ENCODE peak calls at places on chromosomes 3 and 15, in seven cellular contexts. R, B, T, U, G, Y and Q are unnamed samples.

GRCh38 chr15:93235926-93236781 is 147.1 kb upstream of the RGMA start:
- DNase-seq in B (no peak), G (no peak), R (no peak), T (no peak), Y (no peak), U (peak), Q (peak)

GRCh38 chr15:32717290-32718081 is at the start of gene GREM1:
- DNase-seq in B (no peak), R (no peak), U (no peak), T (no peak), Y (no peak), G (no peak), Q (no peak)

GRCh38 chr3:149519912-149520311 is 45.4 kb downstream of the TM4SF4 start:
- DNase-seq in T (no peak), B (no peak), U (no peak), G (no peak), R (no peak), Y (no peak), Q (no peak)

GRCh38 chr15:69951511-69952209 is 146.1 kb downstream of the TLE3 start:
- DNase-seq in G (no peak), U (no peak), B (no peak), T (no peak), Y (no peak), R (no peak), Q (no peak)

GRCh38 chr3:126147147-126147931 is 33.0 kb downstream of the ALDH1L1 start:
- DNase-seq in Y (no peak), R (no peak), B (no peak), U (no peak), G (no peak), T (peak), Q (peak)

GRCh38 chr15:37109952-37110630 is 9.7 kb upstream of the MEIS2 start:
- DNase-seq in G (no peak), Y (no peak), B (no peak), T (no peak), U (peak), R (no peak), Q (no peak)

GRCh38 chr3:89571298-89571697 is 463.9 kb downstream of the EPHA3 start:
- DNase-seq in T (no peak), G (no peak), Y (no peak), B (no peak), R (no peak), U (peak), Q (no peak)

GRCh38 chr3:116331370-116331769 is 113.9 kb downstream of the LSAMP start:
- DNase-seq in G (no peak), B (no peak), U (no peak), R (no peak), Y (no peak), T (no peak), Q (no peak)

GRCh38 chr15:91318976-91319714 is 219.1 kb downstream of the SV2B start:
- DNase-seq in G (no peak), B (no peak), U (no peak), T (no peak), R (no peak), Y (no peak), Q (no peak)

GRCh38 chr15:78906310-78906608 is 33.6 kb downstream of the MORF4L1 start:
- DNase-seq in R (no peak), Y (peak), U (no peak), G (no peak), T (no peak), B (no peak), Q (no peak)

GRCh38 chr3:51702156-51702555 is 4.7 kb upstream of the GRM2 start:
- DNase-seq in Y (no peak), R (no peak), B (no peak), T (peak), G (no peak), U (peak), Q (no peak)

GRCh38 chr15:92385096-92385495 is 8.6 kb upstream of the ST8SIA2 start:
- DNase-seq in G (no peak), Y (no peak), U (no peak), T (no peak), R (no peak), B (no peak), Q (no peak)

GRCh38 chr15:92909131-92909781 is 9.1 kb downstream of the CHD2 start:
- DNase-seq in R (no peak), Y (no peak), B (no peak), G (no peak), T (no peak), U (no peak), Q (no peak)

GRCh38 chr3:143036557-143036956 is 35.2 kb downstream of the U2SURP start:
- DNase-seq in Y (no peak), R (no peak), B (no peak), T (no peak), U (no peak), G (no peak), Q (no peak)

GRCh38 chr3:32313723-32314473 is 75.4 kb downstream of the CMTM8 start:
- DNase-seq in R (no peak), T (no peak), U (no peak), G (no peak), B (no peak), Y (no peak), Q (no peak)

GRCh38 chr3:30180305-30181275 is 425.8 kb upstream of the TGFBR2 start:
- DNase-seq in U (no peak), Y (no peak), T (no peak), G (no peak), R (no peak), B (no peak), Q (no peak)

GRCh38 chr15:88256261-88257230 is at the start of gene NTRK3:
- DNase-seq in G (no peak), U (no peak), T (no peak), Y (no peak), R (no peak), B (no peak), Q (no peak)

GRCh38 chr3:181609156-181609767 is 102.5 kb upstream of the SOX2 start:
- DNase-seq in B (no peak), U (no peak), G (no peak), Y (no peak), R (no peak), T (no peak), Q (no peak)

GRCh38 chr3:134373278-134373941 is 837 bp downstream of the AMOTL2 start:
- DNase-seq in R (no peak), U (peak), B (no peak), T (peak), G (peak), Y (peak), Q (peak)

GRCh38 chr3:181103605-181104004 is 114.1 kb upstream of the DNAJC19 start:
- DNase-seq in R (no peak), G (no peak), U (no peak), Y (no peak), B (no peak), T (no peak), Q (no peak)

GRCh38 chr3:104556372-104557078 is 810.2 kb upstream of the ALCAM start:
- DNase-seq in R (no peak), T (no peak), G (no peak), U (no peak), B (no peak), Y (no peak), Q (no peak)

GRCh38 chr15:48046813-48047483 is 73.8 kb upstream of the SLC24A5 start:
- DNase-seq in Y (no peak), B (no peak), R (no peak), U (no peak), G (no peak), T (no peak), Q (no peak)

GRCh38 chr3:171895890-171896289 is 52.7 kb downstream of the TMEM212 start:
- DNase-seq in R (no peak), G (no peak), Y (no peak), B (no peak), U (no peak), T (no peak), Q (no peak)
- H3K27ac ChIP-seq in R (no peak), G (no peak), Y (no peak), B (no peak), U (no peak), T (no peak), Q (no peak)

GRCh38 chr3:158269896-158270295 is 160.0 kb downstream of the RSRC1 start:
- DNase-seq in B (no peak), T (no peak), U (no peak), G (no peak), Y (no peak), R (no peak), Q (no peak)

GRCh38 chr3:158260392-158260791 is 150.5 kb downstream of the RSRC1 start:
- DNase-seq in G (no peak), T (no peak), R (no peak), U (no peak), B (no peak), Y (no peak), Q (no peak)

GRCh38 chr3:158267015-158267414 is 157.1 kb downstream of the RSRC1 start:
- DNase-seq in R (no peak), U (no peak), G (no peak), T (no peak), B (no peak), Y (no peak), Q (no peak)

GRCh38 chr3:158261371-158261991 is 151.6 kb downstream of the RSRC1 start:
- DNase-seq in T (no peak), B (no peak), U (no peak), R (no peak), Y (no peak), G (no peak), Q (no peak)

GRCh38 chr3:158264894-158265293 is 155.0 kb downstream of the RSRC1 start:
- DNase-seq in T (no peak), U (no peak), R (no peak), Y (no peak), B (no peak), G (no peak), Q (no peak)
- TF ChIP-seq CTCF in T (no peak), U (no peak), R (no peak), Y (no peak), B (no peak), G (no peak), Q (no peak)

GRCh38 chr3:14725564-14726420 is 50.9 kb downstream of the C3orf20 start:
- DNase-seq in G (no peak), Y (peak), T (no peak), U (peak), R (no peak), B (no peak), Q (no peak)
- H3K27ac ChIP-seq in G (no peak), Y (peak), T (no peak), U (peak), R (peak), B (no peak), Q (peak)

DNA sequence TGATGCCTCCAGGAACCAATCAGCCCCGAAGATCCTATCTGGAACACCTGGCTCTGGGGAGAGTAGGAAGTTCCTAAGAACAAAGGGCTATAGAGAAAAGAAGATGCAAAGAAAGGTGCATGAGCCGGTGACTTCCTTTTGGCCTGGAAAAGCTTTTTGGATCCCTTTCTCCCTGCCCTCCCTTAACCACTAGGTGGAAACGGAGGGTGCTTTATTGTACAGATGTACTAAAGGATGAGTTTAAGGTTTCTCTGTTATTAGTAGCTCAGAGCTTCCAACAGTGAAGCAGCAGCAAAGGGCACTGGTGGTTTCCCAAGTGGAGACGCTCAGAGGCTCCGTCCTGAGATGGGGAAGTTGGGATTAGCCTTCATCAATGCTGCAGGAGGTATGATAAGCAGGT is 6.0 kb upstream of the ADGRG7 start:
- DNase-seq in U (no peak), G (no peak), R (no peak), Y (no peak), B (no peak), T (no peak), Q (no peak)
- TF ChIP-seq CTCF in U (peak), G (no peak), R (peak), Y (peak), B (no peak), T (no peak), Q (no peak)

DNA sequence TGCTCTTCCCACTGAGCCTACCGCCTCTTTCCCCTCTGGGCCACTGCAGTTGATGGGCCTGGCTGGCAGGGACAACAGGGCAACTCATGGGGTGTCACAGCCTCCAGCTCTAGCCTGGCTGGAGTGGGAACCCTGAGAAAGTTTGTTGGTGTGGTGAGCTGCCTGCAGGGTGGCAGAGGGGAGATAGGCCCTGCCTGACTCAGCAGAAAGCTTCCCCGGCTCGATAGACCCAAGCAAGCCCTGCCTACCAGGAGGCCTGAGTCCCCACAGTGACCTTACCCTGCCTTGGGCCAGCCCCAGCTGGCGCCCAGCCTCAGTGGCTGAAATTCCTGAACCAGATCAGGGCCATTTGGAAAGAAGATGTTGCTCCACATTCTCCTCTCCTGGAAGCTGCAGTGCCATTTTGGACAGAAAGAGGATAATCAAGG is 29.4 kb downstream of the ABTB1 start:
- DNase-seq in B (no peak), T (peak), Y (no peak), R (no peak), G (peak), U (peak), Q (no peak)
- H3K27ac ChIP-seq in B (no peak), T (peak), Y (no peak), R (peak), G (peak), U (peak), Q (peak)

GRCh38 chr3:55888282-55888855 is 401.3 kb upstream of the WNT5A start:
- DNase-seq in Y (no peak), R (no peak), T (no peak), U (no peak), G (no peak), B (no peak), Q (no peak)

GRCh38 chr3:55882006-55882405 is 394.9 kb upstream of the WNT5A start:
- DNase-seq in U (no peak), R (no peak), Y (no peak), G (no peak), T (no peak), B (no peak), Q (no peak)

GRCh38 chr3:55884066-55884465 is 397.0 kb upstream of the WNT5A start:
- DNase-seq in R (no peak), Y (no peak), G (no peak), T (no peak), B (no peak), U (no peak), Q (no peak)

GRCh38 chr3:55884491-55885285 is 397.6 kb upstream of the WNT5A start:
- DNase-seq in B (no peak), Y (no peak), G (no peak), R (no peak), T (no peak), U (no peak), Q (no peak)

DNA sequence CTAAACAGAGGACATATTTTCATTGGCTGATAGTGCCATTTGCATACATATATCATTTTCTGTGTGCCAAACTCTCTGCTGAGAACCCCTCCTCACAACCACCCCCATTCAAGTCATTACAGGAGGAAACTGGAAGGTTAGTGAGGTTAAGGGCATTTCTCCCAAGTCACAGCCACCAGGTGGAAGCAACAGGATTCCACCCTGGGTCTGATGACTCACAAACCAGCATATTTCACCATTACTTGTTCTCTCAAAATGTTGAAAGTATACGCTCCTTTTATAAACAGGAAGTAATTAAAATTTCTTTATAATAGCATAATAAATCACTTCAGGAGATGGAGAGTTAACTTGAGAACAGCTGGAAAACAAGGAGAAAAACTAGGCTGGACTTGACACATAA is 398.6 kb upstream of the WNT5A start:
- DNase-seq in Y (peak), U (no peak), T (no peak), B (no peak), R (no peak), G (no peak), Q (no peak)
- TF ChIP-seq CTCF in Y (peak), U (no peak), T (no peak), B (no peak), R (peak), G (no peak), Q (no peak)

DNA sequence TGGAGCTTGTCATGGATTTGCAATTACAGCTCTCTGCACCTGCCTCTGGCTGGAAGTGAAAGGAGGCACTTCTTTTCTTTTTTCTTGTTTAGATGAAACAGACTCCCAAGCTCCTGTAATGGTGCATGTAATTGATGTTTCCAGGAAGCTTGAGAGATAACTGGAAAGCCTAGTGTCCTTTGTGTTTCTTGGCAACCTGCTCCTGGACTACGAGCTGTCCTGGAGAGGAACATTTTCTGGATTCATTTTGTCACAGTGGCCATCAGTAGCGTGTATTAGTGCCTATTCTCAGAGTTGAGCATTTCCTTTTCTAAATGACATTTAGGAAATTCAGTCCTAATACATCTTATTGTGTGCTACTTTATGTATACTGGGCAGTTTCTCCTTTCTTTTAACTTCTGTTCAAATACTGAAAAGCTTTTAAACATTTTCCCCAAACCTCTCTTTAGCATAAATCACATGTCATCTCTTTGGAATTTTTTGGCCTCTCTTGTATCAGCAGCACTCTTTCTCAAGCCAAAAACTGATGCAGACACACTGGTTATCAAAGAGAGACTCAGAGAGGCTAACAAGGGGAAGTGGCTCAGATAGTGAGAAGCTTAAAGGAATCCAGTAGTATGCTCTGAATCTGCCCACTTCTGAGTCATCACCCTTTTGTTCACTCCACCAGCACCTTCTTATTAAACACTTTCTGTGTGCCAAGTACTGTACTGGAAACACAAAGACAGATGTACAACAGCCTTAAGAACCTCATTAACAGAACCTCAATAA is 62.6 kb upstream of the SLC2A2 start:
- DNase-seq in R (no peak), U (no peak), T (no peak), G (no peak), B (no peak), Y (peak), Q (no peak)
- H3K27ac ChIP-seq in R (no peak), U (peak), T (no peak), G (no peak), B (no peak), Y (no peak), Q (no peak)

DNA sequence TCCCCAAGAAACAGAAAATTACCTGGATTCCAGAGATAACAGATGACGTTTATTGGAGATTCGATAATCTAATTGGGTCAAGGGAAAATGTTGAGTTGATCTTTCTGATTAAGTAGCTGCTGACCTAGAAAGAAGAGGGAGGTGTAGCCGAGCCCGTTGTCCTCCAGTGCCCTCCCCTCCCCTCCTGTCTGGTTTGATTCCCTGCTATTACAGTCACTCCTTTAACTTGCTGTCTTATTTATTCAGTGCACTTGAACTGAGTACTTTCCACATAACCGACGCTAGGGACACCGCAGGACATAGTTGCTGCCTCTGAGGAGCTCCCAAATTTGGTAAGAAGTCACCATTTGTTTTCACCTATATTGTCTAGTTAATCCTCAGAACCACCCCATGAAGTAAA is 103.7 kb downstream of the AQP9 start:
- DNase-seq in G (no peak), B (no peak), Y (no peak), U (no peak), T (no peak), R (no peak), Q (no peak)
- TF ChIP-seq CTCF in G (no peak), B (no peak), Y (no peak), U (no peak), T (no peak), R (no peak), Q (no peak)

DNA sequence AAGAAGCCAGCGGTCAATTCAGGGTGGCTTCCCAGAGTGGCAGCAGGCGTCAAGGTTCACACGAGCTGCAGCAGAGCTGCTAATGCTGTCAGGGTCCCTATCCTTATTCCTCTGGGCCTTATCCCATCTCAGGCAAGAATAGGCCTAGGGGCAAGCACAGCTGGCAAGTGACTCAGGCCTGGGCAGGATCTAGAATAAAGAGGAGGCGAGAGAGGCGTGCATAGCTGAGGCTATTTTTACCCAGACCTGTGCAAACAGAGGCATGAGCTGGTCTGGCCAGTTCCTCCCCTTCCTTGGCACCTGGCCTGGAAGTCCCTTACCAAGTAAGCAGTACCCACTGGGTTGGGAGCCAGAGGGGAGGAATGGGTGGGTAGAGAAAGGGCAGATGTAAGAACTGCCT is 12.2 kb upstream of the VIPR1 start:
- DNase-seq in T (no peak), G (no peak), R (no peak), Y (no peak), B (no peak), U (peak), Q (peak)
- H3K27ac ChIP-seq in T (no peak), G (no peak), R (peak), Y (no peak), B (no peak), U (peak), Q (peak)

DNA sequence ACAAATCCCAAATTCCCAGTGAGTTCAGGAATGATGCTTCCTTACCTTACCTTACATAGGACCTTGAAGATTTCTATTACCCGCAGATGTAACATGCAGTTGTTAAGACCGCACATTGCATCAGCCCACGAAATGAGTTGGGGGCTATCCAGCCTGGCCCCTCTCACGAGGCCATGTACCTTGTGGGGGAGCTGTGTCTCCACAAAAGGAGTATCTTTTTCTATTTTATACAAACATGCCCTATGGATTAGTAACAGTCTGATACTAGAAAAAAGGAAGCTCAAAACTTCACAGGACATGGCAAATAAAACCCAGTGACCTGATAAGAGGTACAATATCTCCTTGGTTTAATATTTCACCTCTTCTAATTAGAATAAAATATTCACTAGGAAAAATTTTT is 1086.8 kb upstream of the CFAP20DC start:
- DNase-seq in T (no peak), Y (no peak), B (no peak), R (no peak), G (no peak), U (no peak), Q (no peak)
- TF ChIP-seq CTCF in T (no peak), Y (no peak), B (no peak), R (no peak), G (no peak), U (no peak), Q (no peak)